ENCODE peak calls at places on chromosomes 4 and X, in four cellular contexts. G, B, A and X are unnamed samples.

GRCh38 chrX:150164971-150165605 is 198.0 kb upstream of the MAMLD1 start:
- DNase-seq in B (no peak), G (no peak), A (no peak), X (peak; percentile 63)

GRCh38 chr4:137531121-137531520 is 1.2 kb downstream of the PCDH18 start:
- DNase-seq in G (peak; percentile 51), A (peak; percentile 12), B (no peak), X (no peak)

GRCh38 chr4:15027921-15028435 is 25.7 kb downstream of the CPEB2 start:
- DNase-seq in B (no peak), G (no peak), A (no peak), X (no peak)

GRCh38 chrX:42219231-42219630 is 295.9 kb upstream of the CASK start:
- DNase-seq in A (no peak), B (no peak), G (no peak), X (no peak)

GRCh38 chr4:158858410-158859189 is 89.8 kb downstream of the FNIP2 start:
- DNase-seq in A (no peak), B (no peak), G (no peak), X (no peak)

GRCh38 chr4:2416564-2417195 is 1.8 kb downstream of the ZFYVE28 start:
- DNase-seq in B (no peak), A (no peak), G (no peak), X (no peak)

GRCh38 chr4:4651811-4652609 is 110.2 kb upstream of the STX18 start:
- DNase-seq in B (no peak), G (no peak), A (no peak), X (no peak)

GRCh38 chrX:42920752-42921151 is 142.8 kb upstream of the PPP1R2C start:
- DNase-seq in G (no peak), A (no peak), B (no peak), X (no peak)

GRCh38 chr4:59247032-59247431 is 1953.1 kb upstream of the ADGRL3 start:
- DNase-seq in G (peak; percentile 29), A (no peak), B (no peak), X (no peak)

GRCh38 chr4:8106451-8107025 is 52.1 kb downstream of the ABLIM2 start:
- DNase-seq in B (no peak), A (no peak), G (no peak), X (no peak)

GRCh38 chr4:69092190-69092589 is 4.1 kb upstream of the UGT2B7 start:
- DNase-seq in G (no peak), A (no peak), B (no peak), X (no peak)

GRCh38 chr4:145098675-145099037 is 545 bp downstream of the ABCE1 start:
- DNase-seq in A (no peak), B (no peak), G (peak; percentile 42), X (no peak)

GRCh38 chr4:42412251-42412650 is 15.0 kb downstream of the SHISA3 start:
- DNase-seq in B (peak; percentile 29), A (no peak), G (no peak), X (no peak)

GRCh38 chr4:86558799-86559198 is 35.3 kb upstream of the PTPN13 start:
- DNase-seq in B (no peak), G (no peak), A (no peak), X (no peak)

GRCh38 chr4:2237267-2237666 is 4.7 kb downstream of the HAUS3 start:
- DNase-seq in B (no peak), G (no peak), A (no peak), X (no peak)

GRCh38 chr4:81405900-81406401 is 65.8 kb downstream of the RASGEF1B start:
- DNase-seq in B (peak; percentile 40), A (no peak), G (peak; percentile 80), X (no peak)

GRCh38 chrX:47501226-47502071 is 18.4 kb upstream of the ZNF41 start:
- DNase-seq in B (no peak), G (peak; percentile 56), A (no peak), X (peak; percentile 17)

GRCh38 chr4:109589605-109590004 is 29.6 kb downstream of the MCUB start:
- DNase-seq in G (no peak), A (no peak), B (no peak), X (no peak)

GRCh38 chrX:132837126-132837525 is 121.3 kb downstream of the HS6ST2 start:
- DNase-seq in A (no peak), B (no peak), G (peak; percentile 22), X (no peak)

GRCh38 chr4:168410681-168411080 is 69.6 kb downstream of the DDX60L start:
- DNase-seq in B (no peak), A (no peak), G (no peak), X (no peak)

GRCh38 chr4:24664956-24665355 is 80.6 kb upstream of the DHX15 start:
- DNase-seq in G (peak; percentile 96), B (peak; percentile 47), A (peak; percentile 34), X (no peak)

GRCh38 chr4:150423503-150423902 is 158.4 kb upstream of the MAB21L2 start:
- DNase-seq in G (no peak), A (no peak), B (no peak), X (no peak)

GRCh38 chr4:168309781-168310180 is 8.8 kb downstream of the DDX60 start:
- DNase-seq in G (no peak), A (no peak), B (no peak), X (no peak)

GRCh38 chrX:21838937-21839333 is 482 bp upstream of the MBTPS2 start:
- DNase-seq in G (peak; percentile 29), A (no peak), B (peak; percentile 0), X (no peak)

GRCh38 chr4:128068927-128069326 is 7.8 kb downstream of the LARP1B start:
- DNase-seq in A (no peak), G (peak; percentile 67), B (no peak), X (peak; percentile 48)

GRCh38 chr4:52864816-52865215 is 2.7 kb downstream of the RASL11B start:
- DNase-seq in G (no peak), A (no peak), B (peak; percentile 25), X (no peak)

GRCh38 chrX:85980286-85980685 is 67.1 kb downstream of the CHM start:
- DNase-seq in A (no peak), B (no peak), G (no peak), X (no peak)

GRCh38 chrX:96650023-96650422 is 34.6 kb upstream of the DIAPH2 start:
- DNase-seq in B (no peak), A (no peak), G (no peak), X (no peak)

GRCh38 chr4:70714061-70714468 is 7.7 kb upstream of the RUFY3 start:
- DNase-seq in A (no peak), G (no peak), B (no peak), X (peak; percentile 32)

GRCh38 chr4:621296-622070 is 3.9 kb upstream of the PDE6B start:
- DNase-seq in B (no peak), G (no peak), A (no peak), X (peak; percentile 51)

GRCh38 chrX:119755981-119756533 is 2.3 kb upstream of the SOWAHD start:
- DNase-seq in A (peak; percentile 1), B (no peak), G (no peak), X (no peak)

GRCh38 chr4:150867148-150867547 is 147.9 kb downstream of the LRBA start:
- DNase-seq in A (no peak), B (peak; percentile 52), G (peak; percentile 87), X (no peak)

GRCh38 chr4:67762091-67762490 is 7.9 kb upstream of the GNRHR start:
- DNase-seq in A (no peak), B (no peak), G (no peak), X (no peak)

GRCh38 chr4:56681158-56681848 is at the start of gene HOPX:
- DNase-seq in G (no peak), B (no peak), A (no peak), X (no peak)

GRCh38 chrX:18995216-18995615 is 11.3 kb upstream of the PHKA2 start:
- DNase-seq in B (no peak), G (no peak), A (no peak), X (no peak)

GRCh38 chr4:185833055-185833598 is 21.1 kb upstream of the SORBS2 start:
- DNase-seq in G (no peak), B (no peak), A (no peak), X (no peak)

GRCh38 chr4:138562544-138562961 is 320.4 kb upstream of the SLC7A11 start:
- DNase-seq in B (peak; percentile 20), G (no peak), A (no peak), X (no peak)